ENCODE peak calls at places on chromosomes 11 and 22, in four cellular contexts. P is neuronal stem cell, Z is transverse colon, E is fibroblast of lung. A is an unnamed sample.

GRCh38 chr22:32204211-32204855 is 540 bp downstream of the RFPL2 start:
- DNase-seq in Z (no peak), P (no peak), E (no peak), A (no peak)

GRCh38 chr11:16040151-16040550 is 316.2 kb downstream of the SOX6 start:
- DNase-seq in E (no peak), P (no peak), Z (no peak), A (no peak)

GRCh38 chr11:131073167-131073566 is 156.9 kb upstream of the SNX19 start:
- DNase-seq in Z (no peak), P (no peak), E (no peak), A (no peak)

GRCh38 chr22:39175127-39176066 is 22.9 kb upstream of the CBX7 start:
- DNase-seq in Z (no peak), E (no peak), P (no peak), A (no peak)

GRCh38 chr11:36238881-36239280 is 50.3 kb downstream of the COMMD9 start:
- DNase-seq in E (no peak), Z (no peak), P (no peak), A (no peak)

GRCh38 chr11:133782116-133782725 is 63.1 kb downstream of the SPATA19 start:
- DNase-seq in E (no peak), Z (no peak), P (no peak), A (no peak)

GRCh38 chr11:82895437-82896091 is 4.7 kb downstream of the PRCP start:
- DNase-seq in P (no peak), E (no peak), Z (no peak), A (no peak)

GRCh38 chr11:2843551-2843950 is 42.0 kb downstream of the CDKN1C start:
- DNase-seq in E (no peak), P (no peak), Z (no peak), A (no peak)

GRCh38 chr11:72001255-72001654 is 2.5 kb downstream of the IL18BP start:
- DNase-seq in E (no peak), P (no peak), Z (no peak), A (no peak)

GRCh38 chr22:44660051-44660830 is 41.8 kb upstream of the PRR5 start:
- DNase-seq in P (no peak), Z (no peak), E (no peak), A (no peak)

GRCh38 chr11:112524808-112525207 is 264.1 kb upstream of the PLET1 start:
- DNase-seq in E (no peak), P (no peak), Z (peak; percentile 26), A (no peak)

GRCh38 chr22:47188337-47189055 is 426.0 kb downstream of the TBC1D22A start:
- DNase-seq in Z (peak; percentile 2), E (no peak), P (no peak), A (no peak)

GRCh38 chr22:48407256-48407955 is 1420.3 kb downstream of the BRD1 start:
- DNase-seq in P (no peak), E (no peak), Z (no peak), A (no peak)

GRCh38 chr11:71787014-71787823 is 45.8 kb upstream of the DEFB108B start:
- DNase-seq in Z (peak; percentile 100), E (peak; percentile 98), P (peak; percentile 98), A (peak; percentile 96)

GRCh38 chr11:115406404-115406803 is 97.8 kb downstream of the CADM1 start:
- DNase-seq in P (no peak), E (no peak), Z (no peak), A (no peak)

GRCh38 chr22:27905638-27906037 is 13.4 kb downstream of the PITPNB start:
- DNase-seq in Z (no peak), P (no peak), E (no peak), A (no peak)

GRCh38 chr11:107581147-107581546 is 9.8 kb upstream of the ELMOD1 start:
- DNase-seq in E (no peak), Z (no peak), P (no peak), A (no peak)

GRCh38 chr11:16986434-16987204 is 27.6 kb downstream of the PLEKHA7 start:
- DNase-seq in P (no peak), E (no peak), Z (peak; percentile 92), A (no peak)

GRCh38 chr11:74822187-74822586 is 73.5 kb downstream of the RNF169 start:
- DNase-seq in P (no peak), Z (no peak), E (peak; percentile 83), A (peak; percentile 25)

GRCh38 chr11:68694404-68695297 is 10.3 kb downstream of the GAL start:
- DNase-seq in P (no peak), E (no peak), Z (no peak), A (no peak)

GRCh38 chr11:43825217-43825816 is 55.3 kb upstream of the ALKBH3 start:
- DNase-seq in P (no peak), E (no peak), Z (no peak), A (no peak)

GRCh38 chr11:25602149-25602548 is 729.8 kb upstream of the ANO3 start:
- DNase-seq in Z (no peak), P (peak; percentile 36), E (no peak), A (no peak)

GRCh38 chr11:123450593-123450992 is 20.5 kb downstream of the GRAMD1B start:
- DNase-seq in P (no peak), E (peak; percentile 76), Z (no peak), A (peak; percentile 75)

GRCh38 chr11:121372671-121373429 is 79.3 kb upstream of the SORL1 start:
- DNase-seq in Z (no peak), P (no peak), E (no peak), A (no peak)

GRCh38 chr22:34150023-34150422 is 229.7 kb upstream of the LARGE1 start:
- DNase-seq in P (no peak), Z (no peak), E (no peak), A (no peak)

GRCh38 chr11:75558939-75559843 is 2.9 kb upstream of the SERPINH1 start:
- DNase-seq in P (no peak), Z (no peak), E (peak; percentile 89), A (peak; percentile 35)

GRCh38 chr22:32469799-32470212 is 4.8 kb upstream of the FBXO7 start:
- DNase-seq in P (no peak), E (peak; percentile 67), Z (peak; percentile 10), A (peak; percentile 50)

GRCh38 chr11:16815047-16815767 is 76.8 kb downstream of the C11orf58 start:
- DNase-seq in E (peak; percentile 21), P (no peak), Z (peak; percentile 57), A (no peak)

GRCh38 chr11:97865424-97866012 is 1155.2 kb upstream of the CNTN5 start:
- DNase-seq in E (no peak), P (no peak), Z (no peak), A (no peak)

GRCh38 chr22:19919701-19920363 is 21.7 kb upstream of the COMT start:
- DNase-seq in Z (no peak), E (no peak), P (no peak), A (no peak)

GRCh38 chr11:45178890-45179663 is 32.6 kb downstream of the PRDM11 start:
- DNase-seq in Z (no peak), E (peak; percentile 84), P (no peak), A (no peak)

GRCh38 chr11:44754876-44755552 is 28.3 kb downstream of the TSPAN18 start:
- DNase-seq in Z (no peak), P (no peak), E (no peak), A (no peak)

GRCh38 chr11:4851033-4851432 is 2.0 kb upstream of the OR51S1 start:
- DNase-seq in Z (no peak), E (peak; percentile 25), P (no peak), A (no peak)

GRCh38 chr11:65432686-65433582 is 10.3 kb downstream of the NEAT1 start:
- DNase-seq in Z (peak; percentile 3), E (peak; percentile 48), P (no peak), A (no peak)
- H3K4me3 ChIP-seq in Z (no peak overlapping the region), E (peak overlapping the region; percentile 90), P (no peak overlapping the region), A (peak overlapping the region; percentile 21)

GRCh38 chr11:9266926-9267325 is 1.8 kb upstream of the DENND5A start:
- DNase-seq in Z (no peak), E (no peak), P (no peak), A (no peak)

GRCh38 chr11:9266132-9266736 is 1.1 kb upstream of the DENND5A start:
- DNase-seq in E (no peak), Z (no peak), P (no peak), A (no peak)

GRCh38 chr11:9263840-9264380 is 1.2 kb downstream of the DENND5A start:
- DNase-seq in E (peak; percentile 26), Z (no peak), P (no peak), A (no peak)

GRCh38 chr11:9265211-9266131 is at the start of gene DENND5A:
- DNase-seq in P (peak; percentile 91), Z (peak; percentile 77), E (peak; percentile 83), A (peak; percentile 58)

GRCh38 chr11:9264381-9265210 is 554 bp downstream of the DENND5A start:
- DNase-seq in P (peak; percentile 31), E (peak; percentile 79), Z (peak; percentile 43), A (peak; percentile 65)
- H3K4me3 ChIP-seq in P (peak overlapping the region; percentile 98), E (peak overlapping the region; percentile 79), Z (peak overlapping the region; percentile 88), A (peak overlapping the region; percentile 73)

GRCh38 chr22:22111267-22111751 is 128.7 kb upstream of the TOP3B start:
- DNase-seq in Z (no peak), P (no peak), E (peak; percentile 90), A (peak; percentile 56)
- H3K4me3 ChIP-seq in Z (no peak overlapping the region), P (no peak overlapping the region), E (no peak overlapping the region), A (no peak overlapping the region)

DNA sequence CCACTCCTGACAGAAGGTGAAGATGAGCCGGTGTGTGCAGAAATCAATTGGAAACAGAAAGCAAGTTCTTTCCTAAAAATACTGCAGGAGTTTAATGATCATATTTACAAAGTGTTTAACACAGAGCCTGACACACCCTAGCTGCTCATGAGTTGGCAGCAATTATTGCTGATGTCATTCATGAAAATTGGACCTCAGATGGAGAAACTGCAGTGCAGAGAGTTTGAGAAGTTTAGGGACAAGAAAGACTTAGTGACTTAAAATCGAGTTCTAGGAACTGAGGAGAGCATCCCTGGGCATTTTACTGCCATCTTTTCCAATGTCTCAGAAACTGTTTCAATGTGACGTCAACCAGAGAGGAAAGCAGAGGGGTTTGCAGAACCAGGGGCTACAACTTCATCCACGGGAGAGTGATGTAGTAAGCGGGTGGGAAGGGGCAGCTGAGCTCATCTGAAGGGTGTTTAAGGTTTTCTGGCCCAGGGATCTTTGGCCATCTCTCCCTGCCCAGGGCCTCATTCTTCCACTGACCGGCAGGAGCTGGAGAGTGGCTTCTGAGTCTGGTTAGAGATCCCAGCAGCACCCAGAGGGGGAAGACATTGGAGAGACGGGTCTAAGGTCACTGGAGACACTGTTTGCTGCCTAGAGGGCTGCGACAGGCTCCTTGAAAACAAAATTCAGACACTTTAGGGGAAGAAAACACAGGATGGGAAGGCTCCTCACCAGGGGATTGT is 21.1 kb upstream of the IGLL5 start:
- DNase-seq in E (no peak), Z (no peak), P (no peak), A (no peak)
- H3K4me3 ChIP-seq in E (no peak overlapping the region), Z (no peak overlapping the region), P (no peak overlapping the region), A (no peak overlapping the region)

DNA sequence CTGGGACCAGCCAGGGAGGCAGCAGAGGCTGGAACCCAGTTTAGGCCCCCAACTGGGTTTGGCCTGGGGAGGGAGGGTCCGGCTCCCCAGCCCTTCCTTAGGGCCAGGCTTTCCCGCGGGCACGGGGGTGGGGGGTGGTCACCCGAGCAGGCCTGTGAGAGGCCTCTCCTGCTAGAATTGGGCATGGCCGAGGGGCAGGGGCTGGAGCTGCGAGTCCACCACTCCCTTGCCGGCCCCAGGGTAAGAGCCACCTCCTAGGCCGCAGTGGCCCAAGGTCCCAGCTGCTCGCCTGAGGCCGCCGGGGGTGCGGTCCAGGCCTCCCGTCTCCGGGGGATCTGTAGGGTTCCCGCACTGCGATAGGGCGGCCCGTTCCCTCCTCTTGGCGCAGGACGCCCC is 6.1 kb downstream of the LMNTD2 start:
- DNase-seq in Z (no peak), P (no peak), E (no peak), A (no peak)
- H3K4me3 ChIP-seq in Z (peak overlapping the region; percentile 52), P (no peak overlapping the region), E (no peak overlapping the region), A (no peak overlapping the region)